ENCODE peak calls at places on chromosomes 13 and 19, in six cellular contexts. One of them, this sample, is unnamed. For H3K36me3 and H3K4me1, the result is how much of the 10 kb centered on the place peaks cover.

GRCh38 chr19:44570984-44571684 is 41.7 kb upstream of the CEACAM20 start:
- DNase-seq in heart left ventricle: peak
- DNase-seq in lower lobe of right lung: no peak
- DNase-seq in neural progenitor cell: peak
- DNase-seq in adrenal gland: peak
- DNase-seq in left lung: peak
- DNase-seq in this sample: peak

GRCh38 chr13:102872131-102872530 is 26.3 kb downstream of the ERCC5 start:
- DNase-seq in heart left ventricle: no peak
- DNase-seq in lower lobe of right lung: no peak
- DNase-seq in neural progenitor cell: no peak
- DNase-seq in adrenal gland: no peak
- DNase-seq in left lung: no peak
- DNase-seq in this sample: no peak

GRCh38 chr19:10074153-10074552 is 12.0 kb upstream of the SHFL start:
- DNase-seq in heart left ventricle: no peak
- DNase-seq in lower lobe of right lung: no peak
- DNase-seq in neural progenitor cell: peak
- DNase-seq in adrenal gland: no peak
- DNase-seq in left lung: no peak
- DNase-seq in this sample: no peak

GRCh38 chr19:5058456-5059190 is 89.7 kb downstream of the KDM4B start:
- DNase-seq in heart left ventricle: no peak
- DNase-seq in lower lobe of right lung: no peak
- DNase-seq in neural progenitor cell: no peak
- DNase-seq in adrenal gland: no peak
- DNase-seq in left lung: no peak
- DNase-seq in this sample: no peak

GRCh38 chr19:7395360-7395781 is 46.6 kb downstream of the ARHGEF18 start:
- DNase-seq in heart left ventricle: no peak
- DNase-seq in lower lobe of right lung: no peak
- DNase-seq in neural progenitor cell: peak
- DNase-seq in adrenal gland: no peak
- DNase-seq in left lung: no peak
- DNase-seq in this sample: no peak

GRCh38 chr13:26646603-26647002 is 89.1 kb downstream of the WASF3 start:
- DNase-seq in heart left ventricle: no peak
- DNase-seq in lower lobe of right lung: no peak
- DNase-seq in neural progenitor cell: peak
- DNase-seq in adrenal gland: no peak
- DNase-seq in left lung: no peak
- DNase-seq in this sample: no peak

GRCh38 chr13:94646904-94647303 is 45.2 kb downstream of the GPR180 start:
- DNase-seq in heart left ventricle: no peak
- DNase-seq in lower lobe of right lung: no peak
- DNase-seq in neural progenitor cell: no peak
- DNase-seq in adrenal gland: no peak
- DNase-seq in left lung: no peak
- DNase-seq in this sample: no peak

GRCh38 chr13:59442946-59443345 is 720.8 kb downstream of the DIAPH3 start:
- DNase-seq in heart left ventricle: no peak
- DNase-seq in lower lobe of right lung: no peak
- DNase-seq in neural progenitor cell: no peak
- DNase-seq in adrenal gland: no peak
- DNase-seq in left lung: no peak
- DNase-seq in this sample: no peak

GRCh38 chr19:10655457-10656312 is 1.5 kb downstream of the ILF3 start:
- DNase-seq in heart left ventricle: no peak
- DNase-seq in lower lobe of right lung: no peak
- DNase-seq in neural progenitor cell: peak
- DNase-seq in adrenal gland: peak
- DNase-seq in left lung: no peak
- DNase-seq in this sample: peak

GRCh38 chr13:113666324-113666660 is 727 bp upstream of the GRK1 start:
- DNase-seq in heart left ventricle: peak
- DNase-seq in lower lobe of right lung: peak
- DNase-seq in neural progenitor cell: no peak
- DNase-seq in adrenal gland: peak
- DNase-seq in left lung: peak
- DNase-seq in this sample: no peak

GRCh38 chr13:89061821-89062220 is 1390.7 kb downstream of the SLITRK5 start:
- DNase-seq in heart left ventricle: no peak
- DNase-seq in lower lobe of right lung: no peak
- DNase-seq in neural progenitor cell: peak
- DNase-seq in adrenal gland: no peak
- DNase-seq in left lung: no peak
- DNase-seq in this sample: no peak

GRCh38 chr13:50168803-50169202 is 153.6 kb downstream of the KCNRG start:
- DNase-seq in heart left ventricle: no peak
- DNase-seq in lower lobe of right lung: no peak
- DNase-seq in neural progenitor cell: no peak
- DNase-seq in adrenal gland: no peak
- DNase-seq in left lung: no peak
- DNase-seq in this sample: no peak

GRCh38 chr19:9295411-9295849 is 14.2 kb downstream of the ZNF699 start:
- DNase-seq in heart left ventricle: no peak
- DNase-seq in lower lobe of right lung: no peak
- DNase-seq in neural progenitor cell: no peak
- DNase-seq in adrenal gland: no peak
- DNase-seq in left lung: no peak
- DNase-seq in this sample: no peak

GRCh38 chr13:32016631-32017030 is 14.9 kb upstream of the FRY start:
- DNase-seq in heart left ventricle: no peak
- DNase-seq in lower lobe of right lung: no peak
- DNase-seq in neural progenitor cell: no peak
- DNase-seq in adrenal gland: no peak
- DNase-seq in left lung: no peak
- DNase-seq in this sample: no peak

GRCh38 chr19:13234518-13234917 is 84.3 kb downstream of the IER2 start:
- DNase-seq in heart left ventricle: no peak
- DNase-seq in lower lobe of right lung: peak
- DNase-seq in neural progenitor cell: peak
- DNase-seq in adrenal gland: no peak
- DNase-seq in left lung: peak
- DNase-seq in this sample: peak

GRCh38 chr19:19405919-19406877 is 723 bp downstream of the GATAD2A start:
- DNase-seq in heart left ventricle: peak
- DNase-seq in lower lobe of right lung: peak
- DNase-seq in neural progenitor cell: peak
- DNase-seq in adrenal gland: peak
- DNase-seq in left lung: peak
- DNase-seq in this sample: peak

GRCh38 chr13:50082426-50083283 is 67.4 kb downstream of the KCNRG start:
- DNase-seq in heart left ventricle: peak
- DNase-seq in lower lobe of right lung: peak
- DNase-seq in neural progenitor cell: peak
- DNase-seq in adrenal gland: peak
- DNase-seq in left lung: peak
- DNase-seq in this sample: peak

DNA sequence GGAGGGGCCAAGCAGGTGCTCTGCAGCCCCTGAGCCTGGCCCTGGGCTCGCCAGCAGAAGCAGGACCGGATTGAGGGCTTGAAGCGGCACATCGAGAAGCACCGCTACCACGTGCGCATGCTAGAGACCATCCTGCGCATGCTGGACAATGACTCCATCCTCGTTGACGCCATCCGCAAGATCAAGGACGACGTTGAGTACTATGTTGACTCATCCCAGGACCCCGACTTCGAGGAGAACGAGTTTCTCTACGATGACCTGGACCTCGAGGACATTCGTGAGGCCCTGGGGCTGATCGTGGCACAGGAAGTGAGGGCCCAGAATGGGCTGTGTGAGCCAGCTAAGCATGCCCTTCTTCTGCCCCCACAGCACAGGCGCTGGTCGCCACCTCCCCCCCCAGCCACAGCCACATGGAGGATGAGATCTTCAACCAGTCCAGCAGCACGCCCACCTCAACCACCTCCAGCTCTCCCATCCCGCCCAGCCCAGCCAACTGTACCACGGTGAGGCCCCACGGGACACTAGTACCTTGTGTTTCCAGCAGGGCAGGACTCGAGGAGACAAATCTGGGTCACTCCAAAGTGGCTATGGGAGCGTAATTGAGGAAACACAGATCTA is 8.1 kb downstream of the CNOT3 start:
- DNase-seq in heart left ventricle: no peak
- DNase-seq in lower lobe of right lung: no peak
- DNase-seq in neural progenitor cell: no peak
- DNase-seq in adrenal gland: no peak
- DNase-seq in left lung: no peak
- DNase-seq in this sample: no peak
- H3K36me3 ChIP-seq in heart left ventricle: under half
- H3K36me3 ChIP-seq in lower lobe of right lung: half or more
- H3K36me3 ChIP-seq in neural progenitor cell: under half
- H3K36me3 ChIP-seq in adrenal gland: under half
- H3K36me3 ChIP-seq in left lung: half or more
- H3K36me3 ChIP-seq in this sample: half or more

DNA sequence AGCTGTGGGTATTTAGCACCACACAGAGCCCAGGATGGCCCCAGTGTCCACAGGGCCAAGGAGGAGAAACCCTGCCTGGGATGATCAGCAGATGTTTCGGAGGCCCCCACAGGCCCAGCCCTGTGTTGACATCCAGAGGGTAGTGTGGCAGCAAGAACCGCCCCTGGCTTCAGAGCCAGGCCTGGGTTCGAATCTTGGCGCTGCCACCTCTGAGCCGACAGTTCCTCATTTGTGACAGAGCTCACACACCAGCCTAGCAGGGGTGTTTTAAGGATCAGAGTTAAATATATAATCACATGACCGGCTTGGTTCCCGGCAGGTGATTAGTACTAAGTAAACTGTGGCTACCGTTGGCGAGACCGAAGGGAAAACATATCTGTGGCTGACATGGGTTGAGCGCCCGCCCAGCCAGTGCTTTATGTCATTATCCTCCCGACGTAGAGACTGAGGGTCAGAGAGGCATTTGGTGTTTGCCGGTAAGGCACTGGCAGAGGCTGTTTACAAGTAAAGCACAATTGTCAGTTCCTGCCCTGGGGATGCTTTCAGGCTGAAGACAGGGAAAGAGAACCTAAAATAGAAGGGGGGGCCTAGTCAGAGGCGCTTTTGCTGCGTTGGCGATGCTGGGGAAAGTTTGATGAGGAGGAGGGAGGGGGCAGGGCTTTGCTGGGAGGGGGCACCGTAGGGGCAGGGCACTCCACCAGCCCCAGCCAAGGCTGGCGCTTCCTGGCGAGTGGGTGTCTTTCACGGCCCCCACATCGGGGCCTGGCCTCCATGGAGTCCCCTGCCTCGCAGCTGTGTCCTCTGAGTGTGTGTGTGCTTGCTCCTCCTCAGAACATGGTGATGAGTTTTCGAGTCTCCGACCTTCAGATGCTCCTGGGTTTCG is 4.8 kb downstream of the PIAS4 start:
- DNase-seq in heart left ventricle: no peak
- DNase-seq in lower lobe of right lung: no peak
- DNase-seq in neural progenitor cell: no peak
- DNase-seq in adrenal gland: no peak
- DNase-seq in left lung: no peak
- DNase-seq in this sample: peak
- H3K4me1 ChIP-seq in heart left ventricle: half or more
- H3K4me1 ChIP-seq in lower lobe of right lung: under half
- H3K4me1 ChIP-seq in neural progenitor cell: under half
- H3K4me1 ChIP-seq in adrenal gland: half or more
- H3K4me1 ChIP-seq in left lung: under half
- H3K4me1 ChIP-seq in this sample: half or more

GRCh38 chr19:57362419-57362818 is 932 bp upstream of the TRAPPC2B start:
- DNase-seq in heart left ventricle: no peak
- DNase-seq in lower lobe of right lung: no peak
- DNase-seq in neural progenitor cell: no peak
- DNase-seq in adrenal gland: no peak
- DNase-seq in left lung: no peak
- DNase-seq in this sample: no peak

GRCh38 chr19:57357406-57357805 is 5.9 kb upstream of the TRAPPC2B start:
- DNase-seq in heart left ventricle: no peak
- DNase-seq in lower lobe of right lung: no peak
- DNase-seq in neural progenitor cell: no peak
- DNase-seq in adrenal gland: no peak
- DNase-seq in left lung: no peak
- DNase-seq in this sample: no peak

GRCh38 chr19:57355916-57356315 is 4.8 kb downstream of the ZNF304 start:
- DNase-seq in heart left ventricle: no peak
- DNase-seq in lower lobe of right lung: no peak
- DNase-seq in neural progenitor cell: no peak
- DNase-seq in adrenal gland: no peak
- DNase-seq in left lung: no peak
- DNase-seq in this sample: no peak

GRCh38 chr19:57362997-57363705 is at the start of the genes TRAPPC2B and ZNF547:
- DNase-seq in heart left ventricle: peak
- DNase-seq in lower lobe of right lung: peak
- DNase-seq in neural progenitor cell: peak
- DNase-seq in adrenal gland: peak
- DNase-seq in left lung: peak
- DNase-seq in this sample: peak

DNA sequence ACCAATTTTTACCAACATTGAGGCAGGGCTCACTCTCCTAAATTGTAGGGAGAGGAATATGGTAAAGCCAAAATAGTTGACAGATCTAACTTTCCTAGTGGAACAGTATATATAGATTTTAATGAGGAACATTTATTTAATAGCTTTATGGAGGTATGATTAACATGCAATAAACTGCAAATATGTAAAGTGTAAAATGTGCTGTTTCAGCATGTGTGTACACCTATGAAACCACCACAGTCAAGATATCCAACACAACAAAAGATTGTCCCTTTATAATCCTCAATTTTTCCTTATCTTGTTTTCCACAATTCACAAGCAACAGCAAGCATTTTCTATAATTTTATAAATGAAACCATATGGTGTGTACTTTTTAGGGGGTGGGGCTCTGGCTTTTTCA is 4.1 kb upstream of the TRAPPC2B start:
- DNase-seq in heart left ventricle: no peak
- DNase-seq in lower lobe of right lung: no peak
- DNase-seq in neural progenitor cell: no peak
- DNase-seq in adrenal gland: no peak
- DNase-seq in left lung: no peak
- DNase-seq in this sample: no peak
- H3K36me3 ChIP-seq in heart left ventricle: under half
- H3K36me3 ChIP-seq in lower lobe of right lung: under half
- H3K36me3 ChIP-seq in neural progenitor cell: under half
- H3K36me3 ChIP-seq in adrenal gland: under half
- H3K36me3 ChIP-seq in left lung: under half
- H3K36me3 ChIP-seq in this sample: under half

GRCh38 chr19:581399-582111 is 8.1 kb upstream of the HCN2 start:
- DNase-seq in heart left ventricle: no peak
- DNase-seq in lower lobe of right lung: no peak
- DNase-seq in neural progenitor cell: no peak
- DNase-seq in adrenal gland: peak
- DNase-seq in left lung: no peak
- DNase-seq in this sample: no peak

GRCh38 chr19:580274-580835 is 8.0 kb downstream of the BSG start:
- DNase-seq in heart left ventricle: no peak
- DNase-seq in lower lobe of right lung: no peak
- DNase-seq in neural progenitor cell: no peak
- DNase-seq in adrenal gland: no peak
- DNase-seq in left lung: no peak
- DNase-seq in this sample: no peak

GRCh38 chr19:579842-580155 is 7.4 kb downstream of the BSG start:
- DNase-seq in heart left ventricle: no peak
- DNase-seq in lower lobe of right lung: no peak
- DNase-seq in neural progenitor cell: no peak
- DNase-seq in adrenal gland: no peak
- DNase-seq in left lung: no peak
- DNase-seq in this sample: no peak

GRCh38 chr19:577439-578392 is 5.3 kb downstream of the BSG start:
- DNase-seq in heart left ventricle: no peak
- DNase-seq in lower lobe of right lung: no peak
- DNase-seq in neural progenitor cell: no peak
- DNase-seq in adrenal gland: no peak
- DNase-seq in left lung: no peak
- DNase-seq in this sample: no peak

GRCh38 chr19:579111-579841 is 6.9 kb downstream of the BSG start:
- DNase-seq in heart left ventricle: no peak
- DNase-seq in lower lobe of right lung: no peak
- DNase-seq in neural progenitor cell: no peak
- DNase-seq in adrenal gland: peak
- DNase-seq in left lung: no peak
- DNase-seq in this sample: no peak
- H3K4me1 ChIP-seq in heart left ventricle: half or more
- H3K4me1 ChIP-seq in lower lobe of right lung: under half
- H3K4me1 ChIP-seq in neural progenitor cell: under half
- H3K4me1 ChIP-seq in adrenal gland: half or more
- H3K4me1 ChIP-seq in left lung: under half
- H3K4me1 ChIP-seq in this sample: under half

This sample was measured in body of pancreas.